ENCODE peak calls at places on chromosomes 13 and 19, in four cellular contexts. R, V, X and S are unnamed samples.

GRCh38 chr13:43792456-43792855 is 5.7 kb upstream of the ENOX1 start:
- DNase-seq in R (no peak), V (no peak), X (no peak), S (no peak)

GRCh38 chr19:54206831-54207177 is 6.1 kb downstream of the RPS9 start:
- DNase-seq in R (no peak), V (no peak), X (no peak), S (no peak)

GRCh38 chr19:47369923-47370625 is 21.0 kb downstream of the DHX34 start:
- DNase-seq in R (no peak), V (no peak), X (no peak), S (no peak)

GRCh38 chr13:49300716-49301589 is 53.2 kb downstream of the CDADC1 start:
- DNase-seq in R (peak), V (peak), X (no peak), S (peak)

GRCh38 chr13:35388979-35389378 is 87.5 kb downstream of the MAB21L1 start:
- DNase-seq in R (no peak), V (peak), X (no peak), S (no peak)

GRCh38 chr13:58343081-58343480 is 711.5 kb downstream of the PCDH17 start:
- DNase-seq in R (no peak), V (no peak), X (no peak), S (no peak)

GRCh38 chr19:55027472-55028337 is 10.4 kb downstream of the GP6 start:
- DNase-seq in R (no peak), V (no peak), X (no peak), S (no peak)

GRCh38 chr19:33947565-33947964 is 150.9 kb downstream of the KCTD15 start:
- DNase-seq in R (no peak), V (no peak), X (no peak), S (no peak)

GRCh38 chr19:47267350-47267759 is 7.3 kb upstream of the INAFM1 start:
- DNase-seq in R (no peak), V (no peak), X (peak), S (no peak)

GRCh38 chr13:23752111-23753001 is 136.8 kb downstream of the MIPEP start:
- DNase-seq in R (no peak), V (no peak), X (no peak), S (peak)

GRCh38 chr13:108435393-108436149 is 166.1 kb downstream of the TNFSF13B start:
- DNase-seq in R (no peak), V (no peak), X (no peak), S (no peak)

GRCh38 chr19:11268783-11269267 is 6.5 kb upstream of the DOCK6 start:
- DNase-seq in R (no peak), V (no peak), X (no peak), S (no peak)

GRCh38 chr19:15324791-15325519 is 7.4 kb downstream of the BRD4 start:
- DNase-seq in R (no peak), V (no peak), X (peak), S (no peak)

GRCh38 chr19:23999821-24000610 is 85.3 kb downstream of the ZNF726 start:
- DNase-seq in R (no peak), V (no peak), X (no peak), S (no peak)

GRCh38 chr19:11172576-11172975 is 17.0 kb upstream of the SPC24 start:
- DNase-seq in R (no peak), V (no peak), X (no peak), S (no peak)

GRCh38 chr19:48867119-48867921 is 1.1 kb downstream of the PLEKHA4 start:
- DNase-seq in R (no peak), V (no peak), X (no peak), S (no peak)

GRCh38 chr13:32261567-32261966 is 53.6 kb downstream of the ZAR1L start:
- DNase-seq in R (no peak), V (no peak), X (peak), S (no peak)

GRCh38 chr19:10701955-10702307 is 692 bp downstream of the QTRT1 start:
- DNase-seq in R (no peak), V (no peak), X (no peak), S (peak)

GRCh38 chr19:28061111-28061510 is 1151.8 kb downstream of the UQCRFS1 start:
- DNase-seq in R (no peak), V (no peak), X (peak), S (no peak)

GRCh38 chr13:38662362-38662761 is 24.5 kb upstream of the FREM2 start:
- DNase-seq in R (no peak), V (no peak), X (no peak), S (no peak)

GRCh38 chr13:100543872-100544602 is 44.6 kb downstream of the GGACT start:
- DNase-seq in R (no peak), V (no peak), X (no peak), S (no peak)

GRCh38 chr19:46976845-46977320 is 42.8 kb upstream of the NPAS1 start:
- DNase-seq in R (no peak), V (no peak), X (no peak), S (no peak)

GRCh38 chr13:97112451-97113152 is 109.5 kb upstream of the MBNL2 start:
- DNase-seq in R (no peak), V (no peak), X (no peak), S (no peak)

GRCh38 chr13:86161257-86161656 is 362.0 kb upstream of the SLITRK6 start:
- DNase-seq in R (no peak), V (no peak), X (no peak), S (no peak)

GRCh38 chr13:62375653-62376052 is 960.0 kb upstream of the PCDH20 start:
- DNase-seq in R (no peak), V (no peak), X (no peak), S (no peak)

GRCh38 chr19:10006335-10006708 is 4.0 kb downstream of the COL5A3 start:
- DNase-seq in R (no peak), V (no peak), X (no peak), S (no peak)

GRCh38 chr13:113427562-113428468 is 25.5 kb downstream of the ADPRHL1 start:
- DNase-seq in R (no peak), V (peak), X (no peak), S (no peak)

GRCh38 chr13:98080280-98080679 is 62.6 kb upstream of the FARP1 start:
- DNase-seq in R (no peak), V (no peak), X (no peak), S (no peak)

GRCh38 chr19:31930401-31930800 is 415.0 kb upstream of the ZNF507 start:
- DNase-seq in R (no peak), V (no peak), X (no peak), S (no peak)

GRCh38 chr13:105139048-105139379 is 1396.4 kb downstream of the EFNB2 start:
- DNase-seq in R (no peak), V (no peak), X (no peak), S (peak)

GRCh38 chr19:38849746-38850230 is at the start of gene HNRNPL:
- DNase-seq in R (peak), V (no peak), X (peak), S (peak)

GRCh38 chr19:33290956-33291622 is 11.2 kb downstream of the CEBPA start:
- DNase-seq in R (no peak), V (no peak), X (peak), S (no peak)

GRCh38 chr13:19845758-19846157 is 17.7 kb downstream of the ZMYM5 start:
- DNase-seq in R (no peak), V (peak), X (no peak), S (no peak)

GRCh38 chr19:35171730-35172129 is 17.2 kb downstream of the FXYD5 start:
- DNase-seq in R (no peak), V (no peak), X (no peak), S (no peak)

DNA sequence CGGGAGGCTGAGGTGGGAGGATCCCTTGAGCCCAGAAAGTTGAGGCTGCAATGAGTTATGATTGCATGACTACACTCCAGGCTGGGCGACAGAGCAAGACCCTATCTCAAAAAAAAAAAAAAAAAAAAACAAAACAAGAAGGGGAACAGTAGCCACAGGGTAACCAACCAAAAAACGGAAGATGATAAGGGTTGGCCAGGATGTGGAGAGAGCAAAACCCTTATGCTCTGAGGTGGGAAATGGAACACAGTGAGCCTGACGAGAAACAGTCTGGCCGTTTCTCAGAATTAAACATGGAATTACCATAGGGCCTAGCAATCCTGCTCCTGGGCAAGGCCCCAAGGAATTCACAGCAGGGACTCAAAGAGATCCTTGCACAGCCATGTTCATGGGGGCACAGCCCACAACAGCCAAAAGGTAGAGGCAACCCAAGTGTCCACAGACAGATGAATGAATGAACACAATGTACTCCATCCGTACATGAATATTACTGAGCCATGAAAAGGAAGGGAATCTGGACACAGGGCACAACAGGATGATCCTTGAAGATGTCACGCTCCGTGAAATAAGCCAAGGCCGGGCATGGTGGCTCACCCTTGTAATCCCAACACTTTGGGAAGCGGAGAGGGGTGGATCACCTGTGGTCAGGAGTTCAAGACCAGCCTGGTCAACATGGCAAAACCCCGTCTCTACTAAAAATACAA is 11.3 kb downstream of the NMRK2 start:
- DNase-seq in R (no peak), V (no peak), X (no peak), S (no peak)
- TF ChIP-seq CTCF in R (no peak), V (no peak), X (no peak), S (no peak)

GRCh38 chr19:2315818-2316353 is 7.9 kb upstream of the LINGO3 start:
- DNase-seq in R (no peak), V (no peak), X (no peak), S (no peak)
- TF ChIP-seq CTCF in R (peak), V (peak), X (peak), S (peak)

DNA sequence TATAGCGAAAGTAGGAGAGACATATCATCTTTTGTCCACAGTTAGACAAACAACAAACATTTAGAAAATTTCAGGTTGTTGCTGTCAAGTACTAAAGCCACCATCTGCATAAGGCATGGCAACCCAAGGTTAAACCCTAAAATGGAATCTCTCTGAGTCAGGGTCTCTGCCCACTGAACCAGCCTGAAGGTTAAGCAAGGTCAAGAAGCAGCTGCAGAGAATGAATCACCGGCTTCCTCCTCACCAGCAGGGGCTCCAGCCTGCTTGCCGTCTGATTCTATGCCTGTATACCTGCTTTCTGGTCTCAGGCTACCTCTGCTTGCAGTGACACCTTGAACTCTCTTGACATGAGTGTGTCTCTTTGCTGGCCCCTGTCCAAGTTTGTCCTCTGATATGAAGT is 726.2 kb upstream of the SGCG start:
- DNase-seq in R (no peak), V (no peak), X (no peak), S (no peak)
- TF ChIP-seq CTCF in R (no peak), V (no peak), X (no peak), S (no peak)

GRCh38 chr13:45728759-45729158 is 26.6 kb downstream of the CBY2 start:
- DNase-seq in R (no peak), V (no peak), X (no peak), S (no peak)
- TF ChIP-seq CTCF in R (no peak), V (no peak), X (no peak), S (peak)

GRCh38 chr13:41196620-41197019 is 2.3 kb upstream of the KBTBD7 start:
- DNase-seq in R (no peak), V (no peak), X (no peak), S (no peak)

GRCh38 chr13:41196011-41196410 is 1.6 kb upstream of the KBTBD7 start:
- DNase-seq in R (no peak), V (no peak), X (no peak), S (no peak)

GRCh38 chr13:41199526-41199925 is 5.2 kb upstream of the KBTBD7 start:
- DNase-seq in R (no peak), V (peak), X (no peak), S (peak)

GRCh38 chr13:41199061-41199460 is 4.7 kb upstream of the KBTBD7 start:
- DNase-seq in R (no peak), V (no peak), X (no peak), S (no peak)

DNA sequence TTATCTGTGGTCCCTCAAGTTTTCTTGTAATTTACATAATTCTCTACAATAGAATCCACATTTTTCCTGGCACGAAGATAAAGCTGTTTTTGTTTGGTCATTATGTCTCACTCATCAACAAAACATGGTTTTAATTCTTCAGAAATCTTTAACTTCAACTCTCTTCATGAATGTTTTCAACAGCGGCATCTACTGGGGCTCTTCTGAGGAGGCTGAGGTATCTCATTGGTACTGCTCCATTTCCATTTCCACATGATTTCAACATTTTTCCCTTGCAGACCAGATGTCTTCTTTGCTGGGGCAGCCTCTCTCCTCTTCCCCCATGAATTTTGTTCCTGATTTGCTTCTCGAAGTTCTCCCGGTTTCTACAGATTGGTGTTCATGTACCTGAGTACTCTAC is 5.8 kb upstream of the KBTBD7 start:
- DNase-seq in R (no peak), V (no peak), X (no peak), S (no peak)
- TF ChIP-seq CTCF in R (no peak), V (peak), X (no peak), S (no peak)

GRCh38 chr13:30934381-30934780 is 1.9 kb downstream of the TEX26 start:
- DNase-seq in R (no peak), V (no peak), X (no peak), S (no peak)
- TF ChIP-seq CTCF in R (no peak), V (no peak), X (no peak), S (no peak)

GRCh38 chr13:111994578-111994977 is 72.4 kb upstream of the SOX1 start:
- DNase-seq in R (no peak), V (no peak), X (no peak), S (no peak)
- TF ChIP-seq CTCF in R (no peak), V (no peak), X (no peak), S (no peak)

GRCh38 chr19:51703655-51704515 is 10.8 kb downstream of the SPACA6 start:
- DNase-seq in R (peak), V (peak), X (peak), S (peak)
- TF ChIP-seq CTCF in R (peak), V (peak), X (peak), S (peak)

GRCh38 chr19:2109278-2109864 is 12.7 kb downstream of the IZUMO4 start:
- DNase-seq in R (no peak), V (no peak), X (peak), S (no peak)

GRCh38 chr19:2111886-2112285 is 15.2 kb downstream of the IZUMO4 start:
- DNase-seq in R (no peak), V (no peak), X (peak), S (no peak)

GRCh38 chr19:2112516-2113320 is 16.0 kb downstream of the IZUMO4 start:
- DNase-seq in R (no peak), V (no peak), X (peak), S (no peak)

GRCh38 chr19:2111425-2111824 is 14.7 kb downstream of the IZUMO4 start:
- DNase-seq in R (no peak), V (no peak), X (peak), S (no peak)

GRCh38 chr19:2110822-2111221 is 14.1 kb downstream of the IZUMO4 start:
- DNase-seq in R (no peak), V (no peak), X (peak), S (no peak)
- TF ChIP-seq CTCF in R (no peak), V (no peak), X (no peak), S (peak)